ENCODE peak calls at places on chromosomes 3 and 15, in four cellular contexts. Y, O, J and D are unnamed samples. For H3K4me1, the result is how much of the 10 kb centered on the place peaks cover.

GRCh38 chr3:194554488-194555098 is 67.8 kb upstream of the ATP13A3 start:
- DNase-seq in O (no peak), Y (no peak), J (no peak), D (no peak)

GRCh38 chr15:77457619-77458265 is 37.1 kb downstream of the HMG20A start:
- DNase-seq in O (no peak), Y (no peak), J (no peak), D (no peak)

GRCh38 chr3:53581671-53582070 is 87.3 kb downstream of the CACNA1D start:
- DNase-seq in Y (no peak), J (no peak), O (no peak), D (no peak)

GRCh38 chr15:24971772-24972171 is 17.0 kb downstream of the SNRPN start:
- DNase-seq in Y (no peak), J (no peak), O (no peak), D (no peak)

GRCh38 chr15:36601497-36601932 is 22.1 kb downstream of the CDIN1 start:
- DNase-seq in J (no peak), O (peak), Y (no peak), D (no peak)

GRCh38 chr3:140050977-140051957 is 116.3 kb downstream of the CLSTN2 start:
- DNase-seq in O (no peak), J (no peak), Y (no peak), D (peak)

GRCh38 chr3:172675371-172676193 is 35.3 kb downstream of the NCEH1 start:
- DNase-seq in Y (no peak), O (no peak), J (no peak), D (no peak)

GRCh38 chr15:59222106-59222505 is 15.5 kb downstream of the LDHAL6B start:
- DNase-seq in Y (no peak), O (no peak), J (no peak), D (no peak)

GRCh38 chr3:142087676-142088075 is 61.7 kb downstream of the TFDP2 start:
- DNase-seq in O (no peak), J (no peak), Y (no peak), D (no peak)

GRCh38 chr15:39118510-39118909 is 462.4 kb upstream of the THBS1 start:
- DNase-seq in Y (no peak), J (no peak), O (no peak), D (no peak)

GRCh38 chr3:81910244-81910852 is 148.9 kb upstream of the GBE1 start:
- DNase-seq in J (peak), O (no peak), Y (peak), D (no peak)

GRCh38 chr3:66344846-66345578 is 124.2 kb downstream of the SLC25A26 start:
- DNase-seq in O (no peak), Y (no peak), J (no peak), D (no peak)

GRCh38 chr3:14392803-14393319 is 9.5 kb upstream of the SLC6A6 start:
- DNase-seq in O (no peak), Y (no peak), J (no peak), D (no peak)

GRCh38 chr3:178382388-178383061 is 153.7 kb upstream of the KCNMB2 start:
- DNase-seq in Y (no peak), O (no peak), J (no peak), D (no peak)

GRCh38 chr15:68328485-68328884 is 50.9 kb downstream of the FEM1B start:
- DNase-seq in Y (no peak), O (no peak), J (no peak), D (no peak)

GRCh38 chr15:33699691-33700447 is 268.4 kb upstream of the CHRM5 start:
- DNase-seq in J (no peak), Y (no peak), O (no peak), D (no peak)

GRCh38 chr15:84759018-84759417 is 10.6 kb downstream of the ZNF592 start:
- DNase-seq in Y (no peak), J (no peak), O (no peak), D (no peak)

GRCh38 chr3:68878322-68878721 is 54.0 kb downstream of the TAFA4 start:
- DNase-seq in Y (no peak), O (no peak), J (peak), D (no peak)

GRCh38 chr3:32841341-32841740 is 23.5 kb downstream of the TRIM71 start:
- DNase-seq in Y (no peak), O (no peak), J (no peak), D (no peak)

GRCh38 chr3:32842987-32843386 is 25.2 kb downstream of the TRIM71 start:
- DNase-seq in O (no peak), J (no peak), Y (no peak), D (no peak)

GRCh38 chr3:32841875-32842505 is 24.2 kb downstream of the TRIM71 start:
- DNase-seq in J (no peak), O (no peak), Y (no peak), D (no peak)

GRCh38 chr3:32843504-32844321 is 25.9 kb downstream of the TRIM71 start:
- DNase-seq in Y (no peak), O (no peak), J (no peak), D (no peak)

DNA sequence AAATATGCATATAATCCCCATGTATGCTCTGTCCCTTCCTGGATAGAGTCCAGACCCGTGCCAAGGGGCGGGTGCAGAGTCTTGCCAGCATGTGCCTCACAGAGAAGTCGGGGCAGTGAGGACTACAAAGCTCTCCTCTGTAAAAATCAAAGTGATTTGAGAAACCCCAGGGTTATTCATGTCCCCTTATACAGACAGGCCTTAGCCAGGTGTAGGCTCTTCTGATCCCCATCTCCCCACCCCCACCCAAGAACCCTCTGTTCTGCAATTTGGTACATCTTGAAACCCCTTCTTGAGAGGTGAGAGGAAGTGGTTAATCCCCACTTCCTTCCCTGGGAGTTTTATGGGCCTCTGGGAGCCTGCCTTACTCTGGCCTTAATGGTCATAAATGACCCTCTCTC is 24.7 kb downstream of the TRIM71 start:
- DNase-seq in O (no peak), Y (peak), J (no peak), D (no peak)
- H3K4me1 ChIP-seq in O (under half), Y (under half), J (under half), D (under half)

GRCh38 chr3:71484047-71484446 is 99.5 kb downstream of the FOXP1 start:
- DNase-seq in Y (no peak), J (no peak), O (no peak), D (no peak)
- TF ChIP-seq EP300 in Y (no peak), J (no peak), O (no peak), D (no peak)

GRCh38 chr15:92034227-92034626 is 180.7 kb downstream of the SLCO3A1 start:
- DNase-seq in O (peak), Y (no peak), J (no peak), D (no peak)

GRCh38 chr15:92037446-92037845 is 183.9 kb downstream of the SLCO3A1 start:
- DNase-seq in O (no peak), J (no peak), Y (no peak), D (no peak)

GRCh38 chr15:92035961-92036360 is 182.5 kb downstream of the SLCO3A1 start:
- DNase-seq in Y (no peak), O (no peak), J (no peak), D (no peak)

GRCh38 chr15:92033319-92033718 is 179.8 kb downstream of the SLCO3A1 start:
- DNase-seq in O (no peak), Y (no peak), J (no peak), D (no peak)

GRCh38 chr15:92033723-92034122 is 180.2 kb downstream of the SLCO3A1 start:
- DNase-seq in O (no peak), Y (no peak), J (no peak), D (no peak)
- TF ChIP-seq CTCF in O (no peak), Y (no peak), J (no peak), D (no peak)

GRCh38 chr3:43178891-43179366 is 73.0 kb upstream of the POMGNT2 start:
- DNase-seq in J (no peak), Y (no peak), O (no peak), D (no peak)
- H3K4me1 ChIP-seq in J (under half), Y (under half), O (under half), D (under half)

DNA sequence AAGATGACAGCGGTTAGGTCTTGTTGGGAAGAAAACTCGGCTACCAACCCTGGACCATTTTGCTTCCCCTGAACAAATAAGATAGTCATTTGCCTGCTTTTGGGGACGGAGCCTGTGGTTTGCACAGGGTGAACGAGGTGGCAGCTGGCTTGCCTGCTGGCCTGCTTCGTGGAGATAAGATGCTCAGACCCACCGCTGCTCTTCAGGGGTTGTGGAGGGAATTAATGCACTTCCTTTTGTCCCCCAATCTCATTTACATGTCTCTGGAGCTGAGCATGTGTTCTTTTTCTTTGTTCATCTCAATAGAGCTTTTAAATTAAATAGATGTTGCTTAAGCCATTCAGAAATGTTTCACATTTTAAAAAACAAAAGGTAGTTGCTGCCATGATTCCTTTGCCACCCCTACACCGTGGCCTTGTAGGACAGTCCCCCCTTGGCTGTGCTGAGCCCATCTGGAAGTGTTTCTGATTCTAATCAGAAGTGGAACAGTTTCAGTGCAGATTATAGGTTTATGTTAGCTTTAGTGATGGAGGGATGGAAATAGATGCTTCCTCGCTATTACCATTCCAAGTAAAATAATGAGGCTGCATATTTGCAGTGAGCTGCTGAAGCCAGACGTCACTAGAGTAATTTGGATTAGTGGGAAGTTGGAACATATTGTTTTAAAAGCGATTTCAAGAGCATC is 25.7 kb downstream of the APBA2 start:
- DNase-seq in O (peak), Y (no peak), J (no peak), D (no peak)
- TF ChIP-seq EP300 in O (no peak), Y (no peak), J (no peak), D (no peak)